ENCODE peak calls at places on chromosomes 12 and 14, in eight cellular contexts. N, S, W, A, Y, F, R and X are unnamed samples.

GRCh38 chr12:115569694-115570093 is 707.8 kb downstream of the MED13L start:
- DNase-seq in W (no peak), S (peak), N (no peak), A (no peak), F (no peak), Y (no peak), R (no peak), X (no peak)

GRCh38 chr12:10553148-10553547 is 47.5 kb downstream of the EIF2S3B start:
- DNase-seq in A (no peak), N (no peak), R (no peak), F (no peak), W (no peak), S (no peak), Y (no peak), X (no peak)

GRCh38 chr12:103840399-103840880 is 594 bp downstream of the NT5DC3 start:
- DNase-seq in R (peak), W (peak), F (peak), A (peak), S (no peak), N (peak), Y (no peak), X (no peak)

GRCh38 chr14:21383848-21384493 is at the start of gene SUPT16H:
- DNase-seq in A (peak), R (peak), W (peak), Y (peak), S (peak), N (peak), F (peak), X (peak)

GRCh38 chr12:54420766-54421144 is 1.7 kb upstream of the ITGA5 start:
- DNase-seq in R (no peak), F (no peak), A (peak), Y (no peak), N (no peak), S (no peak), W (peak), X (no peak)

GRCh38 chr12:125330645-125331341 is 265.6 kb downstream of the AACS start:
- DNase-seq in S (peak), N (peak), W (peak), F (peak), Y (no peak), R (peak), A (no peak), X (no peak)

GRCh38 chr12:78726854-78727253 is 137.7 kb upstream of the SYT1 start:
- DNase-seq in A (no peak), F (no peak), R (no peak), W (no peak), S (no peak), N (no peak), Y (no peak), X (no peak)

GRCh38 chr12:92301329-92301728 is 155.7 kb upstream of the BTG1 start:
- DNase-seq in A (no peak), R (no peak), Y (no peak), S (no peak), W (no peak), F (no peak), N (no peak), X (no peak)

DNA sequence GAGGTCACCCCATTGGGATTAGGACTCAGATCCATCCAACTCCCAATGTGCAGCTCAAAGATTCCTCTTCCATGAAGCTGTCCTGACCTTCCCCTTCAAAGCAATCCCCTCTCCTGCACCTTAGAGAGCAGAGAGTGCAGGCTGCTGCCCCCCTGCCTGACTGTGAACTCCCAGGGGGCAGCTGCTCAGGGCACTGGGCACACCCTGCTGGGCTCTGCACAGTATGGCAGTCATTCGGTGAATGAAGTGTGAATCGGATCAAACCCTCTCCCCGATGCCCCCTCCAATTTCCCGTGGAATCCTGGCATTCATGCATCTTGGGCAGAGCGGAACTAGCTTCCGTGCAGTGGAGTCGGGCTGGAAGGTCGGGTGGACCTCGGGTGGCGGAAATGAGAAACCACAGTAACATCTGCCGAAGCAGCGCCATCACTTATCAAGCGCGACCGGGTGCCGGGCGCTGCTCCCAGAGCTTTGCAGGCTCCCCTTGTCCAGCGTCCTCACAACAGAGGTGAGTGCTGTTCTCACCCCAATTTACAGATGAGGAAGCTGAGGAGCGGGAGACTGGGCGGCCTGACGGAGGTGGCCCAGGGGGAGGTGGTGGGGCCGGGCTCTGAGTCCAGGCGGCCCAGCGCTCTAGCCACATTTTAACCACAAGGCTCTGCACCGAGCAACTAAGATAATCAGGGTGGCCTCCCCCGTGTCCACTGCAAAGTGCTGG is 14.7 kb downstream of the GALNT9 start:
- DNase-seq in F (no peak), S (no peak), Y (no peak), A (no peak), R (no peak), W (no peak), N (no peak), X (no peak)
- TF ChIP-seq CTCF in F (no peak), S (no peak), Y (no peak), A (no peak), R (no peak), W (no peak), N (no peak), X (no peak)

DNA sequence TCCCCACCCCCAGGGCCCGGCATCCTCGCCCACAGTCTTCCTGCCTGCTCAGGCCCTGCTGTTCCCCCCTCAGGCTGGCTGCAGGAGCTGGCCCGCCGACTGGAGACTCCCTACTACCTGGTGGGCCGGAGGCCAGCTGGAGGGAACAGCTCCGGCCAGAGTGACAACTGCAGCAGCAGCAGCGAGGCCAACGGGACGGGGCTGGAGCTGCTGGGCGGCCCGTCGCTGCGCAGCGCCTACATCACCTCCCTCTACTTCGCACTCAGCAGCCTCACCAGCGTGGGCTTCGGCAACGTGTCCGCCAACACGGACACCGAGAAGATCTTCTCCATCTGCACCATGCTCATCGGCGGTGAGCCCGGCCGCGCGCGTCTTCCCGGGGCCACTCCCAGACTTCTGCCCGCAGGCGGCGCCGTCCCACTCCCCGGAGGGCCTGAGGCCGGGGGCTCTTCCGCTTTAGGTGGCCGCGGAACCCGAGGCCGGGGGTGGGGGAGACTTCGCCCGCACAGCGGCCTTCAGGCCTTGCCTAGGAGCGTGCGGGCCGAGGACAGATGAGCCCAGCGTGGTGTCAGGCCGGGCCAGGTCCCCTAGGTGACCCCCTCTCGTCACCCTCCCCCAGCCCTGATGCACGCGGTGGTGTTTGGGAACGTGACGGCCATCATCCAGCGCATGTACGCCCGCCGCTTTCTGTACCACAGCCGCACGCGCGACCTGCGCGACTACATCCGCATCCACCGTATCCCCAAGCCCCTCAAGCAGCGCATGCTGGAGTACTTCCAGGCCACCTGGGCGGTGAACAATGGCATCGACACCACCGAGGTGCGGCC is 10.2 kb downstream of the KCNH3 start:
- DNase-seq in W (no peak), F (no peak), S (peak), R (peak), Y (no peak), A (no peak), N (no peak), X (no peak)
- TF ChIP-seq CTCF in W (peak), F (no peak), S (peak), R (peak), Y (no peak), A (peak), N (no peak), X (peak)

GRCh38 chr12:29889737-29890136 is 106.0 kb upstream of the TMTC1 start:
- DNase-seq in N (peak), S (peak), Y (peak), A (no peak), W (peak), R (peak), F (no peak), X (peak)
- TF ChIP-seq CTCF in N (peak), S (peak), Y (no peak), A (peak), W (peak), R (no peak), F (no peak), X (peak)

GRCh38 chr12:57983858-57984505 is 42.6 kb downstream of the ATP23 start:
- DNase-seq in N (no peak), W (no peak), S (no peak), R (no peak), Y (no peak), F (no peak), A (no peak), X (no peak)

GRCh38 chr12:57985685-57986084 is 44.3 kb downstream of the ATP23 start:
- DNase-seq in S (no peak), W (no peak), Y (no peak), F (no peak), R (no peak), N (no peak), A (no peak), X (no peak)

GRCh38 chr12:57984629-57985151 is 43.3 kb downstream of the ATP23 start:
- DNase-seq in W (no peak), Y (no peak), R (no peak), F (no peak), N (no peak), S (no peak), A (no peak), X (no peak)

DNA sequence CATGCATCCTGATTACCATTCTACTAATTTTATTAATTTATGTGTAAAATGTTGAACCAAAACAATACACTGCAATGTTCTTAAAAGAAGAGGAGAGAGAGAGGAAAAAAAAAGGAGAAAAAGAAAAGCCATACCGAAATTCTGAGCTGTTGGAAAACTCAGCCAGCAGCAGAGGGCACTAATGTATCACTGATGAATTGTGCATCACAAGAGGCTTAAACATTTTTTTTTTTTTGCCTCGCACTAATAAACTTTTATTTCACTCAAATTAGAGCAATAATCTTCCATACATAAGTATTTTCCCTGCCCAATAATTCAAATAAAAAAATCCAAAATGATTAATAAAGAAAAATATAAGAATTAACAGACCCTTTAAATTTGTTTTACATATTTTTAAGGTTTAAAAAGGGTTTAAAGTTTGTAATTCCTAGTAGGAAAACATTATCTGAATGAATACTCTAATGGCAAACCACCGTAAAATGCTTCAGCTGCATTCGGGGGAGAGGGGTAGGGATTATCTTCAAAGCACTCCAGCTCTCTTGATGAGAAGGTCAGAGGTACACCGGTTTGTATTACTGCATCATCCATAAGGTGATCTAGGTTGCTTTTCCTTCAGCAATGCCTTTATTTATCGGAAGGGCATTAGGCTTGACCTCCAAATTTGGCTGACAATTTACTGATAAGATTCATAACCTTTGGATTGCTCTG is 41.9 kb downstream of the ATP23 start:
- DNase-seq in A (no peak), F (no peak), Y (no peak), W (peak), N (peak), S (peak), R (peak), X (peak)
- TF ChIP-seq CTCF in A (peak), F (peak), Y (no peak), W (peak), N (peak), S (peak), R (peak), X (peak)

GRCh38 chr12:96327889-96328288 is 72.3 kb downstream of the CDK17 start:
- DNase-seq in W (no peak), A (no peak), F (no peak), Y (no peak), S (no peak), R (no peak), N (peak), X (no peak)
- TF ChIP-seq CTCF in W (no peak), A (no peak), F (no peak), Y (no peak), S (no peak), R (no peak), N (no peak), X (no peak)

GRCh38 chr12:38386238-38386985 is 69.8 kb downstream of the ALG10B start:
- DNase-seq in S (peak), F (no peak), N (peak), Y (no peak), A (no peak), W (no peak), R (no peak), X (no peak)

GRCh38 chr12:38385492-38385864 is 68.9 kb downstream of the ALG10B start:
- DNase-seq in W (no peak), Y (no peak), A (no peak), R (no peak), S (no peak), N (no peak), F (no peak), X (no peak)

GRCh38 chr12:38392584-38393144 is 76.1 kb downstream of the ALG10B start:
- DNase-seq in R (no peak), S (peak), W (peak), A (no peak), F (no peak), Y (no peak), N (peak), X (no peak)

GRCh38 chr12:38389581-38389980 is 73.0 kb downstream of the ALG10B start:
- DNase-seq in Y (no peak), S (no peak), W (no peak), N (no peak), A (no peak), R (no peak), F (no peak), X (no peak)

DNA sequence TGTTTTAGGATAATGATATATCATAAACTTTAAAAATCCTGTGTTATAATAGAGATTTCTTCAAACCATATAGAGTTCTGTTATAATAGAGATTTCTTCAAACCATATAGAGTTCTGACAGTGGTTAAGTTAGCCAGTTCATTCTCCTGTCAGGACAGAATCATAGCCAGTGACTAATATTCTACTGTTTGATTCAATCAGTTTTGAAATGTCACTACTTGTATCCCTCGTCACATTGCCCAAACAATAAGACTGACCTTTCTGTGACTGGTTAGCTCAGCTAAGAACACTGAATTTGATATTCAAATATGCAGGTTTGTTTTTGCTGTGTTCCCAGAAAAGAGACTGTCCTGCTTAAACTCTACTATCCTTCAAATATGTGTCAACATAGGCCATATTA is 74.4 kb downstream of the ALG10B start:
- DNase-seq in S (no peak), N (no peak), F (no peak), R (no peak), A (no peak), Y (no peak), W (no peak), X (no peak)
- TF ChIP-seq CTCF in S (no peak), N (no peak), F (no peak), R (no peak), A (no peak), Y (no peak), W (no peak), X (no peak)

GRCh38 chr12:119994892-119995658 is 6.0 kb downstream of the BICDL1 start:
- DNase-seq in S (no peak), W (no peak), F (no peak), A (no peak), Y (no peak), N (no peak), R (peak), X (no peak)
- TF ChIP-seq CTCF in S (no peak), W (no peak), F (no peak), A (no peak), Y (no peak), N (no peak), R (no peak), X (no peak)

DNA sequence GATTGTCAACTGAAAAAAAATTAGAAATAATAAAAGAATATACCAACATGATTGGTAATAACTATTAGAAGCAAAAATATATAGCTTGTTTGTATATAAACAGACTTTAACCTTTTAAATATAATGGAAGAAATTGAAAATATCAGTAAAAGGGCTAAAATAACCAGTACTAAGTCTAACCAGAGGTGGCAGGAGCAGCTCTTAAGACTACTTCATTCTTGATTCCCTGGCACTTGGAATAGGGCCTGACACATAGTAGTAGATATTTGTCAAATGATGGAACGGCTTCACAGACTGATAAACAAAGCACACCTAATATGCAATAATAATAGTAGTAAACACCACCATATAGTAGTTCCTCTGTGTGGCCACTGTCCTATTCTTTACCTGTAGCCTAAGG is 9.4 kb downstream of the TMEM63C start:
- DNase-seq in Y (no peak), R (no peak), N (no peak), S (peak), F (no peak), A (no peak), W (no peak), X (no peak)
- TF ChIP-seq CTCF in Y (no peak), R (no peak), N (no peak), S (no peak), F (no peak), A (no peak), W (no peak), X (no peak)